ENCODE peak calls at places on chromosomes 4 and X, in four cellular contexts. One of them, this sample, is unnamed.

GRCh38 chr4:26252349-26252748 is 68.5 kb upstream of the RBPJ start:
- DNase-seq in activated T-cell treated with anti-CD3 and anti-CD28 coated beads for 48 hours: peak
- DNase-seq in CD8-positive, alpha-beta memory T cell: no peak
- DNase-seq in GM10248: no peak
- DNase-seq in this sample: no peak

GRCh38 chrX:10615931-10616780 is 4.2 kb downstream of the MID1 start:
- DNase-seq in activated T-cell treated with anti-CD3 and anti-CD28 coated beads for 48 hours: no peak
- DNase-seq in CD8-positive, alpha-beta memory T cell: no peak
- DNase-seq in GM10248: peak
- DNase-seq in this sample: no peak

GRCh38 chr4:76723916-76724315 is 174.0 kb downstream of the SOWAHB start:
- DNase-seq in activated T-cell treated with anti-CD3 and anti-CD28 coated beads for 48 hours: no peak
- DNase-seq in GM10248: no peak
- DNase-seq in CD8-positive, alpha-beta memory T cell: no peak
- DNase-seq in this sample: no peak

GRCh38 chr4:94507281-94507680 is 55.5 kb downstream of the PDLIM5 start:
- DNase-seq in CD8-positive, alpha-beta memory T cell: no peak
- DNase-seq in activated T-cell treated with anti-CD3 and anti-CD28 coated beads for 48 hours: no peak
- DNase-seq in GM10248: no peak
- DNase-seq in this sample: no peak

GRCh38 chrX:86407371-86407770 is 259.1 kb downstream of the DACH2 start:
- DNase-seq in GM10248: no peak
- DNase-seq in activated T-cell treated with anti-CD3 and anti-CD28 coated beads for 48 hours: no peak
- DNase-seq in CD8-positive, alpha-beta memory T cell: no peak
- DNase-seq in this sample: no peak

GRCh38 chrX:25851141-25851540 is 287.0 kb upstream of the MAGEB18 start:
- DNase-seq in CD8-positive, alpha-beta memory T cell: no peak
- DNase-seq in GM10248: no peak
- DNase-seq in activated T-cell treated with anti-CD3 and anti-CD28 coated beads for 48 hours: no peak
- DNase-seq in this sample: no peak

GRCh38 chr4:105923507-105924238 is 28.4 kb downstream of the NPNT start:
- DNase-seq in GM10248: no peak
- DNase-seq in activated T-cell treated with anti-CD3 and anti-CD28 coated beads for 48 hours: no peak
- DNase-seq in CD8-positive, alpha-beta memory T cell: no peak
- DNase-seq in this sample: no peak

GRCh38 chr4:43048570-43048969 is 156.1 kb downstream of the GRXCR1 start:
- DNase-seq in CD8-positive, alpha-beta memory T cell: no peak
- DNase-seq in GM10248: no peak
- DNase-seq in activated T-cell treated with anti-CD3 and anti-CD28 coated beads for 48 hours: no peak
- DNase-seq in this sample: no peak

GRCh38 chr4:153564630-153565525 is 98.7 kb downstream of the TMEM131L start:
- DNase-seq in activated T-cell treated with anti-CD3 and anti-CD28 coated beads for 48 hours: no peak
- DNase-seq in GM10248: no peak
- DNase-seq in CD8-positive, alpha-beta memory T cell: no peak
- DNase-seq in this sample: no peak

GRCh38 chr4:54550415-54551171 is 107.2 kb upstream of the KIT start:
- DNase-seq in GM10248: no peak
- DNase-seq in CD8-positive, alpha-beta memory T cell: no peak
- DNase-seq in activated T-cell treated with anti-CD3 and anti-CD28 coated beads for 48 hours: no peak
- DNase-seq in this sample: no peak

GRCh38 chrX:148416931-148417330 is 83.5 kb upstream of the AFF2 start:
- DNase-seq in CD8-positive, alpha-beta memory T cell: no peak
- DNase-seq in activated T-cell treated with anti-CD3 and anti-CD28 coated beads for 48 hours: no peak
- DNase-seq in GM10248: no peak
- DNase-seq in this sample: no peak

GRCh38 chr4:20805716-20806115 is 105.5 kb downstream of the PACRGL start:
- DNase-seq in GM10248: no peak
- DNase-seq in activated T-cell treated with anti-CD3 and anti-CD28 coated beads for 48 hours: no peak
- DNase-seq in CD8-positive, alpha-beta memory T cell: no peak
- DNase-seq in this sample: no peak

GRCh38 chr4:55754754-55755350 is 64.7 kb upstream of the EXOC1L start:
- DNase-seq in activated T-cell treated with anti-CD3 and anti-CD28 coated beads for 48 hours: no peak
- DNase-seq in GM10248: no peak
- DNase-seq in CD8-positive, alpha-beta memory T cell: no peak
- DNase-seq in this sample: no peak

GRCh38 chr4:145635630-145636029 is 16.4 kb downstream of the MMAA start:
- DNase-seq in CD8-positive, alpha-beta memory T cell: no peak
- DNase-seq in activated T-cell treated with anti-CD3 and anti-CD28 coated beads for 48 hours: no peak
- DNase-seq in GM10248: no peak
- DNase-seq in this sample: no peak

GRCh38 chrX:109487640-109488039 is 5.8 kb upstream of the GUCY2F start:
- DNase-seq in GM10248: no peak
- DNase-seq in activated T-cell treated with anti-CD3 and anti-CD28 coated beads for 48 hours: no peak
- DNase-seq in CD8-positive, alpha-beta memory T cell: no peak
- DNase-seq in this sample: no peak

GRCh38 chrX:6227445-6227820 is 1.2 kb downstream of the NLGN4X start:
- DNase-seq in CD8-positive, alpha-beta memory T cell: no peak
- DNase-seq in GM10248: no peak
- DNase-seq in activated T-cell treated with anti-CD3 and anti-CD28 coated beads for 48 hours: no peak
- DNase-seq in this sample: no peak